ENCODE peak calls at places on chromosomes 1 and 21, in four cellular contexts. J, R, B and Y are unnamed samples. For H3K4me1, the result is how much of the 10 kb centered on the place peaks cover.

GRCh38 chr21:23131177-23131576 is 2133.0 kb downstream of the NCAM2 start:
- DNase-seq in J (no peak), R (no peak), B (no peak), Y (no peak)

GRCh38 chr1:232486454-232487202 is 143.3 kb downstream of the SIPA1L2 start:
- DNase-seq in J (no peak), R (no peak), B (no peak), Y (no peak)

GRCh38 chr1:89310505-89310904 is 37.8 kb upstream of the GBP5 start:
- DNase-seq in J (no peak), R (no peak), B (no peak), Y (no peak)

GRCh38 chr1:113178522-113178921 is 105.5 kb downstream of the LRIG2 start:
- DNase-seq in J (no peak), R (no peak), B (no peak), Y (no peak)

GRCh38 chr1:226656601-226657277 is 82.3 kb downstream of the ITPKB start:
- DNase-seq in J (peak), R (no peak), B (no peak), Y (no peak)

GRCh38 chr21:44078411-44078981 is 28.7 kb upstream of the PWP2 start:
- DNase-seq in J (no peak), R (no peak), B (no peak), Y (no peak)

GRCh38 chr21:32096411-32096810 is 182.4 kb downstream of the MIS18A start:
- DNase-seq in J (no peak), R (no peak), B (no peak), Y (no peak)

GRCh38 chr1:87329756-87330200 is 1.1 kb downstream of the LMO4 start:
- DNase-seq in J (no peak), R (no peak), B (no peak), Y (no peak)

GRCh38 chr1:232792949-232793348 is 12.3 kb upstream of the MAP10 start:
- DNase-seq in J (no peak), R (no peak), B (no peak), Y (no peak)

GRCh38 chr1:151098126-151098525 is 27.6 kb downstream of the GABPB2 start:
- DNase-seq in J (no peak), R (no peak), B (no peak), Y (no peak)

GRCh38 chr1:77283701-77284425 is 2.0 kb downstream of the AK5 start:
- DNase-seq in J (no peak), R (no peak), B (no peak), Y (no peak)

GRCh38 chr1:66758247-66758755 is 6.0 kb downstream of the DYNLT5 start:
- DNase-seq in J (no peak), R (no peak), B (no peak), Y (no peak)

GRCh38 chr1:77536813-77537212 is 145.6 kb downstream of the ZZZ3 start:
- DNase-seq in J (no peak), R (no peak), B (no peak), Y (no peak)

GRCh38 chr1:206694551-206695124 is 9.9 kb downstream of the MAPKAPK2 start:
- DNase-seq in J (no peak), R (no peak), B (no peak), Y (no peak)

GRCh38 chr1:7422081-7422480 is 349.0 kb upstream of the VAMP3 start:
- DNase-seq in J (no peak), R (peak), B (no peak), Y (no peak)

GRCh38 chr1:210413951-210414350 is 85.2 kb downstream of the HHAT start:
- DNase-seq in J (no peak), R (no peak), B (no peak), Y (no peak)

GRCh38 chr1:205317311-205317917 is 4.1 kb downstream of the NUAK2 start:
- DNase-seq in J (peak), R (no peak), B (no peak), Y (no peak)

GRCh38 chr1:182101415-182102041 is 40.0 kb upstream of the ZNF648 start:
- DNase-seq in J (peak), R (no peak), B (no peak), Y (no peak)

GRCh38 chr21:28975401-28975800 is 17.3 kb downstream of the LTN1 start:
- DNase-seq in J (no peak), R (no peak), B (no peak), Y (no peak)

GRCh38 chr1:229430761-229431269 is 3.1 kb downstream of the ACTA1 start:
- DNase-seq in J (peak), R (peak), B (no peak), Y (no peak)

GRCh38 chr1:222950892-222951291 is 136.1 kb downstream of the DISP1 start:
- DNase-seq in J (no peak), R (no peak), B (no peak), Y (no peak)

GRCh38 chr1:8299963-8300362 is 18.0 kb upstream of the SLC45A1 start:
- DNase-seq in J (no peak), R (no peak), B (no peak), Y (no peak)

GRCh38 chr1:213325482-213325881 is 274.4 kb downstream of the RPS6KC1 start:
- DNase-seq in J (no peak), R (no peak), B (no peak), Y (no peak)

GRCh38 chr1:41983451-41983850 is 64.7 kb upstream of the HIVEP3 start:
- DNase-seq in J (no peak), R (no peak), B (no peak), Y (no peak)

GRCh38 chr1:204255225-204255624 is 41.4 kb upstream of the GOLT1A start:
- DNase-seq in J (no peak), R (no peak), B (no peak), Y (no peak)

GRCh38 chr1:4796161-4796998 is 142.0 kb downstream of the AJAP1 start:
- DNase-seq in J (no peak), R (no peak), B (no peak), Y (no peak)

GRCh38 chr1:107145637-107146036 is 4.8 kb downstream of the NTNG1 start:
- DNase-seq in J (no peak), R (no peak), B (no peak), Y (no peak)

GRCh38 chr1:207366022-207366421 is 44.5 kb downstream of the CD55 start:
- DNase-seq in J (no peak), R (no peak), B (no peak), Y (no peak)

GRCh38 chr21:17769049-17769845 is 49.9 kb downstream of the C21orf91 start:
- DNase-seq in J (no peak), R (no peak), B (no peak), Y (no peak)

GRCh38 chr1:56409112-56409691 is 170.2 kb downstream of the PLPP3 start:
- DNase-seq in J (peak), R (no peak), B (no peak), Y (no peak)

GRCh38 chr1:112325504-112325903 is 70.5 kb upstream of the CTTNBP2NL start:
- DNase-seq in J (no peak), R (no peak), B (no peak), Y (no peak)

GRCh38 chr1:194013561-194013960 is 827.1 kb upstream of the B3GALT2 start:
- DNase-seq in J (no peak), R (no peak), B (no peak), Y (no peak)
- H3K4me1 ChIP-seq in J (under half), R (under half), B (under half), Y (under half)

GRCh38 chr1:90708236-90708786 is 8.8 kb downstream of the BARHL2 start:
- DNase-seq in J (no peak), R (no peak), B (no peak), Y (no peak)
- H3K4me1 ChIP-seq in J (under half), R (under half), B (under half), Y (under half)

DNA sequence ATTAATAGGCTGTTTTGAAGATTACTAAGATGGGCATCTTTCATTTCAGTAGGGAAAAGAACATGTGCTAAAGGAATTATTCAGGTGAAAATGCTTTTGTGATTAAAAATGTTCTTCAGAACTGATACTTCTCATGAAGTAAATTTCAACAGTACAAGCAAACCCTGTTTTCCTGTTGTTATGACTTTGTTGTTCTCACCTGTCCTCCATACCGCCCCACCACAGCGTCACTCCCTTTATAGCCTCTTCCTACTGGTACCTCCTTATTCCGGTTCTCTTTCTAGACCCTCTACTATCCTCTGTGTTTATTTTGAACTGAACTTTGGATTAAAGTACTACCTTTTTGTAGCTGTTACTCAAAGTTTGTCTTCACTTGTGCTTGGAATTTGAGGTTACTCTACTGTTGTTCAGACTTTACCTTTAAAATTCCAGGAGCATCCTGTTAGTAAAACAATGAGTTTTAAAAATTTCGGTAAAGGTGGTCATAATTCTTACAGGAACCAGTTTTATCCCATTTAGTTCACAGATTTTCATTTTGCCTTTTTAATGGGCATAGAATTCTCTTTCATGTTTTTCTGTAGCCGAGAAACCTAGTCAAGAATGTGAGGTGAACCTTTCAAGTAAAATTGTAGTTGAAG is 10.9 kb downstream of the CNST start:
- DNase-seq in J (no peak), R (no peak), B (no peak), Y (no peak)
- H3K4me1 ChIP-seq in J (under half), R (under half), B (under half), Y (half or more)

DNA sequence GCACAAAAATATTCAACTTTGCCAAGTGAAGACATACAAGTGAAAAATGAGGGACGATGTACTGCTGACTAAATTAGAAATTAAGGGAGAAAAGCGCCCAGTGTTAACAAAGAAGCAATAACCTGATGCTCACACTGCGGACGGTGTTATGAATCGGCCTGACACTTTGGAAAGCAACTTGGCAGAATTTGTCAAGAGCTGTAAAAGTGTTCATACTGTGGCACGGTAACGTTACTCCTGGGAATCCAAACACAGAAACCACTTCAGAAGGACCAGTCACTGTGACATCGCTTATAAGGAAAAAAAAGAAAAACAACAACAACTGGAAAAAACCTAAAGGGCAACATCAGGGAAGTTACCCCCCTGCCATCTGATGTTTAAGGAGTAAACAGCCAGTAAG is 27.8 kb downstream of the CAPZB start:
- DNase-seq in J (no peak), R (no peak), B (no peak), Y (no peak)
- H3K4me1 ChIP-seq in J (under half), R (half or more), B (half or more), Y (under half)

GRCh38 chr1:172496678-172497077 is 36.3 kb upstream of the SUCO start:
- DNase-seq in J (no peak), R (no peak), B (no peak), Y (no peak)

GRCh38 chr1:172497230-172497629 is 35.7 kb upstream of the SUCO start:
- DNase-seq in J (no peak), R (no peak), B (no peak), Y (no peak)

GRCh38 chr1:172499636-172500141 is 33.3 kb upstream of the SUCO start:
- DNase-seq in J (peak), R (no peak), B (no peak), Y (no peak)

GRCh38 chr1:172500207-172500606 is 32.7 kb upstream of the SUCO start:
- DNase-seq in J (no peak), R (no peak), B (no peak), Y (no peak)

DNA sequence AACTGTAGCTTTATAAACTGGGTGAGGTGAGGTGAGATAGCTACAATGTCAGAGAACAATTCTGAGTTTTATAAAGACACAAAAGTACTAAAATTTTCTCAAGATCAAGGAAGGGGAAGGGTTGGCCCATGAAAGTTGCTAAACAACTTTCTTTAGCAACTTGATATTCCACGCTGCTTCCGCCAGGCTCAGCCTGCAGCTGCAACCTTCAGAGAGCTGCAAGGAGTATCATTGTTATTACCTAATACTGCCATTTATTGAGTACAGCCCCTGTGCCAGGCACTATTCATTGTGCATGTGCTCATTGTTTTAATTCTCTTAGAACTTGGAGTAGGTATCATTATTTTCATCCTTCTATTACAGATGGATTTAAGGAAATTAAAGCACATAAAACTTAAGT is 34.1 kb upstream of the SUCO start:
- DNase-seq in J (no peak), R (no peak), B (no peak), Y (no peak)
- H3K4me1 ChIP-seq in J (under half), R (under half), B (under half), Y (under half)

GRCh38 chr1:201742955-201743805 is 85.8 kb upstream of the IPO9 start:
- DNase-seq in J (no peak), R (no peak), B (no peak), Y (no peak)
- H3K4me1 ChIP-seq in J (under half), R (under half), B (under half), Y (under half)

DNA sequence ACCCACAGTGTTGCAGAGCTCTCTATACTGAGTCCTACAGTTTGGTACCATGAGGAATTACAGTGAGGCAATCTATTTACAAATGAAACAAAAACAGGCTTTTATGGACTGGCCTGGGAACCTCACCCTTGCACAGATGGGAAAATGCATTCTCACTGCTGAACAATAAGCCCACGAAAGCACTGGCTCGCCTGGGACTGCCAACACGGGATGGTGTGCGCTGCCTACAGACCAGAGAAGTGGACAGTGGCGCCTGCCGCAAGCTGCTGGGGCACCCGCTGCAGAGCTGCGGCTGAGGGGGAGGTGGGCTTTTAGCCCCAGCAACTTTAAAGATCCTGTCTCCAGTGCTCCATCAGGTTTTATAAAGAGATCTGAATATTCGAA is 28.5 kb upstream of the ABCG1 start:
- DNase-seq in J (no peak), R (no peak), B (no peak), Y (no peak)
- H3K4me1 ChIP-seq in J (under half), R (under half), B (half or more), Y (under half)